ENCODE peak calls at places on chromosomes 12 and 14, in six cellular contexts. V, S, C, Z, O and Y are unnamed samples.

GRCh38 chr14:98069712-98070133 is 1202.3 kb downstream of the BCL11B start:
- DNase-seq in S (no peak), O (no peak), V (no peak), C (no peak), Z (peak; percentile 0), Y (no peak)

GRCh38 chr12:85277900-85278597 is 2.0 kb upstream of the ALX1 start:
- DNase-seq in V (no peak), O (no peak), C (no peak), S (no peak), Z (no peak), Y (no peak)

GRCh38 chr12:62891805-62892549 is 43.0 kb downstream of the PPM1H start:
- DNase-seq in C (peak; percentile 25), O (no peak), S (no peak), V (no peak), Z (peak; percentile 97), Y (no peak)

GRCh38 chr14:90671382-90671781 is 144.8 kb downstream of the TTC7B start:
- DNase-seq in C (no peak), Z (no peak), O (no peak), V (no peak), S (no peak), Y (no peak)

GRCh38 chr14:89139404-89140247 is 277.4 kb downstream of the FOXN3 start:
- DNase-seq in C (no peak), Z (peak; percentile 77), V (no peak), S (no peak), O (no peak), Y (no peak)

GRCh38 chr12:94706250-94706661 is 55.9 kb upstream of the TMCC3 start:
- DNase-seq in S (no peak), O (peak; percentile 55), V (no peak), C (no peak), Z (no peak), Y (no peak)

GRCh38 chr14:55689971-55690871 is 110.2 kb downstream of the KTN1 start:
- DNase-seq in S (no peak), O (no peak), Z (no peak), V (no peak), C (no peak), Y (no peak)

GRCh38 chr14:90140956-90141316 is 79.1 kb downstream of the KCNK13 start:
- DNase-seq in Z (no peak), O (no peak), C (no peak), V (peak; percentile 12), S (peak; percentile 71), Y (no peak)

GRCh38 chr14:76975865-76976622 is 52.5 kb downstream of the IRF2BPL start:
- DNase-seq in V (no peak), O (no peak), C (no peak), Z (no peak), S (no peak), Y (no peak)

GRCh38 chr12:131675126-131676080 is 35.5 kb upstream of the SFSWAP start:
- DNase-seq in Z (no peak), C (no peak), O (no peak), S (no peak), V (no peak), Y (no peak)

GRCh38 chr12:123398177-123398916 is 14.4 kb downstream of the KMT5A start:
- DNase-seq in V (no peak), O (no peak), S (peak; percentile 37), C (no peak), Z (no peak), Y (no peak)

GRCh38 chr14:105087308-105087962 is 22.2 kb upstream of the GPR132 start:
- DNase-seq in S (peak; percentile 56), Z (no peak), C (peak; percentile 40), O (no peak), V (peak; percentile 78), Y (no peak)

GRCh38 chr12:94205738-94206310 is 57.4 kb downstream of the PLXNC1 start:
- DNase-seq in C (no peak), O (no peak), Z (no peak), V (no peak), S (no peak), Y (no peak)

GRCh38 chr14:32513571-32514009 is 184.5 kb downstream of the AKAP6 start:
- DNase-seq in Z (no peak), O (no peak), V (no peak), C (no peak), S (peak; percentile 15), Y (no peak)

GRCh38 chr12:7994731-7995205 is 37.7 kb upstream of the FOXJ2 start:
- DNase-seq in Z (no peak), V (no peak), O (no peak), C (peak; percentile 7), S (peak; percentile 97), Y (no peak)

GRCh38 chr14:43595373-43595772 is 911.7 kb downstream of the FSCB start:
- DNase-seq in S (no peak), Z (no peak), V (no peak), O (no peak), C (no peak), Y (no peak)

GRCh38 chr12:57631566-57632368 is 1.2 kb downstream of the B4GALNT1 start:
- DNase-seq in O (no peak), V (no peak), Z (no peak), C (peak; percentile 46), S (no peak), Y (no peak)

GRCh38 chr12:57629897-57630471 is 3.0 kb downstream of the B4GALNT1 start:
- DNase-seq in O (no peak), V (no peak), C (no peak), Z (no peak), S (no peak), Y (no peak)

GRCh38 chr12:57632898-57633825 is at the start of gene B4GALNT1:
- DNase-seq in S (peak; percentile 45), O (no peak), Z (no peak), C (peak; percentile 82), V (peak; percentile 76), Y (peak; percentile 91)

GRCh38 chr12:57632369-57632897 is 568 bp downstream of the B4GALNT1 start:
- DNase-seq in O (no peak), S (no peak), V (no peak), C (peak; percentile 78), Z (no peak), Y (no peak)

DNA sequence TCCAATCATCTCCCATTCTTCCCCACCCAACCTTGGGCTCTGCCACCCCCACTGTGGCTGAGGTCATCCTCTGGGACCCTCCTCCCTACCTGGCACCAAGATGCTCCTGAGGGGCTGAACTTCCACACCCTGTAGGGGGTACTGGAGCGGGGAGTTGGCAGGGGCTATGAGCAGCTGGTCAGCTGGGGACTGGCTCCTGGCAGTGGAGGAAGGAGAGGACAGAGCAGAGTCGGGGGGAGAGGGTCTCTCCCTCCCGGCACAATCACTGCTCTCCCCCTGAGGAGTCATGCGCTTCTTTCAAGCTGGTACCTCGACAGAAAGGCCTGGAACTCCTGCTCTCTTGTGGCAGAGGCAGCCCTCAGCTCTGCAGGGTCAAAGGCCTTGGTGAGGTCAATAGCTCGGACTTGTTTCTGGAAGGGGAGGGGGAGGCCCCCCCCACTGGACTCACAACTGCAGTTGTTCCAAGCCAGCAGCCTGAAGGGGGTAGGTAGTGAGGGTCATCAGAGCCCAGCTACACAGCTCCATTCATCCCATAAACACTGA is 2.0 kb downstream of the B4GALNT1 start:
- DNase-seq in Z (no peak), O (no peak), S (no peak), C (no peak), V (no peak), Y (no peak)
- TF ChIP-seq BHLHE40 in Z (no peak), O (no peak), S (no peak), C (no peak), V (no peak), Y (no peak)

GRCh38 chr14:95265106-95266094 is 54.3 kb downstream of the CLMN start:
- DNase-seq in C (no peak), Z (peak; percentile 95), S (peak; percentile 93), O (peak; percentile 96), V (peak; percentile 88), Y (no peak)
- TF ChIP-seq BHLHE40 in C (no peak), Z (no peak), S (peak; percentile 9), O (peak; percentile 74), V (no peak), Y (no peak)

GRCh38 chr14:71742491-71742890 is 189.7 kb upstream of the RGS6 start:
- DNase-seq in Z (no peak), C (no peak), O (no peak), S (no peak), V (no peak), Y (no peak)

GRCh38 chr14:71739273-71739990 is 192.8 kb upstream of the RGS6 start:
- DNase-seq in C (no peak), V (peak; percentile 14), O (no peak), S (peak; percentile 43), Z (peak; percentile 50), Y (no peak)

GRCh38 chr14:71749613-71750238 is 182.5 kb upstream of the RGS6 start:
- DNase-seq in O (no peak), V (no peak), Z (no peak), C (no peak), S (no peak), Y (no peak)

GRCh38 chr14:71748196-71748595 is 184.0 kb upstream of the RGS6 start:
- DNase-seq in O (no peak), V (no peak), Z (no peak), C (no peak), S (no peak), Y (no peak)

GRCh38 chr14:71745072-71745471 is 187.2 kb upstream of the RGS6 start:
- DNase-seq in C (no peak), Z (no peak), O (no peak), V (no peak), S (no peak), Y (no peak)
- TF ChIP-seq BHLHE40 in C (no peak), Z (no peak), O (no peak), V (no peak), S (no peak), Y (no peak)

DNA sequence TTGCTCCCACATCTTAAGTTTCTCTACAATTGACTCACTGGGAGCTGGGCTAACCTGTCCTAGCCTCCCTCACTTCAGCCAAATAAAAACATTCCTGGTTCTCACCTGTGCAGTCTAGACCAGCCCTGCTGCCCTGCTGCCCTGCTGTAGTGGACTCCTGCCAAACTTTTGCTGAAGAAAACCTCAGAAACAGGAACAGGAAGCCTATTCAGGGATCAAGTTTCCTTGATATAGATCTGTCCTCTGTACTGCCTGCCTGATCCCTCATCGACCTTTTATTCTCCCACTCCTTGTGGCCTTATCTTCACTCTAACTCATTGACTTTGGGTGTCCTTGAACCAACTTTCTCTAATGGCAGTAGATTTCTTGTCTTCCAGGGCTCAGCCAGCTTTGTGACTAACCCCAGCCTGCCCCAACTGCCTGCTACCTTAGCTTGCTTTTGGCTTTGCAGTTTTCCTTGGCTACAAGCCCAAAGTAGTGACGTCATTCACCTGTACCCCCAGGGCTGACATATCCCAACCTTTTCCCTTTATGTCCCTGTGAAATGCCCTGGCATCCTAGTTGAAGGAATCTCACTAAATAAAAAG is 234.8 kb downstream of the DUSP6 start:
- DNase-seq in S (peak; percentile 2), V (no peak), Z (peak; percentile 3), O (no peak), C (no peak), Y (peak; percentile 11)
- TF ChIP-seq BHLHE40 in S (no peak), V (no peak), Z (no peak), O (no peak), C (no peak), Y (no peak)